ENCODE peak calls at places on chromosomes 11 and 22, in nine cellular contexts. L, B, O, Y, E, T, U, P and C are unnamed samples.

GRCh38 chr22:41382610-41383009 is 868 bp downstream of the TEF start:
- DNase-seq in U (no peak), L (no peak), T (no peak), P (peak), Y (no peak), B (no peak), O (no peak), E (peak), C (no peak)

GRCh38 chr22:30204742-30205111 is 41.8 kb downstream of the LIF start:
- DNase-seq in U (no peak), E (peak), Y (no peak), L (no peak), B (no peak), O (peak), P (no peak), T (peak), C (no peak)

GRCh38 chr22:50545522-50546325 is at the start of gene KLHDC7B:
- DNase-seq in O (no peak), E (no peak), B (no peak), Y (no peak), L (no peak), U (no peak), T (no peak), P (no peak), C (peak)

GRCh38 chr11:73386026-73386425 is 9.8 kb downstream of the RELT start:
- DNase-seq in T (no peak), Y (no peak), B (no peak), E (no peak), U (no peak), P (peak), O (no peak), L (peak), C (peak)

GRCh38 chr11:94961255-94961654 is 12.1 kb downstream of the CWC15 start:
- DNase-seq in U (no peak), O (no peak), L (no peak), T (no peak), E (no peak), B (no peak), Y (no peak), P (no peak), C (no peak)

GRCh38 chr22:23237201-23237798 is 57.0 kb downstream of the BCR start:
- DNase-seq in Y (peak), T (peak), U (peak), O (peak), P (peak), L (no peak), B (no peak), E (peak), C (no peak)

GRCh38 chr11:124877631-124878496 is 12.6 kb downstream of the ROBO3 start:
- DNase-seq in B (no peak), P (no peak), O (no peak), E (no peak), T (no peak), U (no peak), L (peak), Y (no peak), C (no peak)

GRCh38 chr11:11391796-11392195 is 38.7 kb upstream of the CSNK2A3 start:
- DNase-seq in B (peak), L (no peak), U (no peak), O (peak), T (peak), Y (no peak), P (no peak), E (peak), C (no peak)

GRCh38 chr22:45475876-45476514 is 26.7 kb upstream of the FBLN1 start:
- DNase-seq in Y (no peak), T (no peak), O (no peak), E (no peak), L (no peak), P (no peak), U (no peak), B (no peak), C (no peak)

GRCh38 chr22:29311468-29312217 is 3.9 kb downstream of the RASL10A start:
- DNase-seq in O (no peak), E (no peak), Y (no peak), P (no peak), U (no peak), L (no peak), B (no peak), T (peak), C (no peak)

GRCh38 chr11:76123243-76123642 is 83.1 kb downstream of the WNT11 start:
- DNase-seq in U (no peak), L (no peak), O (no peak), E (no peak), T (no peak), Y (no peak), P (no peak), B (peak), C (no peak)

GRCh38 chr11:72353861-72354260 is 80.5 kb downstream of the CLPB start:
- DNase-seq in B (peak), L (no peak), E (no peak), O (peak), T (peak), U (no peak), P (no peak), Y (no peak), C (no peak)
- TF ChIP-seq CTCF in B (peak), L (no peak), E (peak), O (peak), T (peak), U (no peak), P (no peak), Y (no peak), C (peak)

DNA sequence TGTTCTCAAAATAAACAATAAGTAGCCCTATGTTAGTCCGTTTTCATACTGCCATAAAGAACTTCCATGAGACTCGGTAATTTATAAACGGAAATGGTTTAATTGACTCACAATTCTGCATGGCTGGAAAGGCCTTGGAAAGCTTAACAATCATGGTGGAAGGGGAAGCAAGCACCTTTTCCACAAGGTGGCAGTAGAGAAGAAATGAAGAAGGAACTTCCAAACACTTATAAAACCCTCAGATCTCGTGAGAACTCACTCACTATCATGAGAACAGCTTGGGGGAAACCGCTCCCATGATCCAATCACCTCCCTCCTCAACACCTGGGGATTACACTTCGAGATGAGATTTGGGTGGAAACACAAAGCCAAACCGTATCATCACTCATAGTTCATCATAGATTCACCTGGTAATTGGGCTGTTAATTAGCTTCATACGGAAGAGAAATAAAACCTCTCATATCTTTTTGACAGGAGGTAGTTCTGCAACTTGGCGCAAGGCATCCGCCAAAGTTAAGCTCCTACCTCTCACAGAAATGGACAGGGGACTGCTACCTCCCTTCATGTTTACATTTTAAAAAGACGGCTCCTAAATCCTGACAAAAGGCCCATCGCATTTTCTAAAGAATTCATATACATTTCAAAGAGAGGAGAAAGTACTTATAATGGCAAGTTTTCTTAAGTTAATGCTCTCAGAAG is 49.0 kb downstream of the MUC15 start:
- DNase-seq in O (peak), L (no peak), Y (no peak), B (peak), P (peak), E (no peak), T (peak), U (no peak), C (no peak)
- TF ChIP-seq CTCF in O (peak), L (no peak), Y (peak), B (peak), P (peak), E (no peak), T (peak), U (no peak), C (peak)

GRCh38 chr11:62974848-62975522 is 9.8 kb downstream of the SLC22A6 start:
- DNase-seq in O (peak), L (no peak), T (peak), U (peak), P (peak), Y (no peak), E (no peak), B (peak), C (no peak)
- TF ChIP-seq CTCF in O (peak), L (peak), T (peak), U (peak), P (peak), Y (peak), E (peak), B (peak), C (peak)

DNA sequence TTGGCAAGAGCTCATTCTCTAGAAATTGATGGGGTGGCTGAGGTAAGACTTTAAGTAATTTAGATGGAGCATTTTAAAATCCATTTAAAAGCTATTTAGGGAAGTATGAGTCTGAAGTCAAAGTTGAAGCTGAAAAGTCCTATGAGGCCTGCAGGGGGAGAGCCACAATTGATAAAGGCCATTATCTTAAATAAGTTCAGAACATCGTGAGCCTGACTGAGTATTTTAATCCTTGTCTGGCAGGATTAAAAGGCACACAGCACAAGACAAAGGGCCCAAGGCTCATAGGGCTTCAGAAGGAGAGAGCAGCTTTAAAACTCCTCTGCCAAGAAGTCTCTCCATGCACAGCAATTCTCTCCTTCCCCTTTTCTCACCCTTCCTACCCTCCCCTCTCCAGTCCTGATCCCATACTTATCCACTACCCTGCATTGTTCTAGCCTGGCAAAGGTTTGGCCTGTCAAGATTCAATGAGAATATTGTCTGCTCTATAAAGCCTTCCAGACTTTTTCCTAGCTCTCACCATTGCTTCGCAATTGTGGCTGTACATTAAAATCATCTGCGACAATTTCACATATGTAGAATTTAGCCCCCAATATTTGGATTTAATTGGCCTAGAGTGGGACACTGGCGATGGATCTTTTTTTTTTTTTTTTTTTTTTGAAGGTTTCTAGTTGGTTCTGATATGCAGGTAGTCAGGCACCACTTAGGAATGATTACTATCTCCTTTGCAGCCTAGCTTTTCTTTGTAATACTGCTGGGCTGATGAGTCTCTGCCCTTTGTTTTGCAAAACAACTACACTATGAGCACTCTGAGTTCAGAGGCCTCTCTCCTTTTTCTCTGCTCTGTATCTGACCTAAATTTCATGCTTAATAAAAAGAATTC is 1312.8 kb downstream of the FAM181B start:
- DNase-seq in B (no peak), Y (no peak), E (no peak), T (no peak), O (no peak), P (no peak), L (no peak), U (no peak), C (no peak)
- TF ChIP-seq CTCF in B (no peak), Y (no peak), E (no peak), T (no peak), O (no peak), P (no peak), L (no peak), U (no peak), C (no peak)

GRCh38 chr11:1531961-1532586 is 40.0 kb downstream of the DUSP8 start:
- DNase-seq in U (no peak), T (no peak), O (no peak), E (peak), Y (no peak), L (no peak), P (no peak), B (peak), C (no peak)
- TF ChIP-seq CTCF in U (no peak), T (no peak), O (no peak), E (no peak), Y (no peak), L (no peak), P (no peak), B (peak), C (no peak)